ENCODE peak calls at places on chromosome 16, in six cellular contexts. W is PC-3, G is PC-9, C is HCT116, P is hepatocyte, Y is MM.1S. V is an unnamed sample.

GRCh38 chr16:57533618-57534336 is 2.6 kb downstream of the CCDC102A start:
- DNase-seq in W (no peak), G (no peak), C (no peak), P (no peak), Y (no peak), V (peak)

GRCh38 chr16:75764154-75764768 is 38.0 kb upstream of the CPHXL start:
- DNase-seq in W (peak), G (peak), C (peak), P (peak), Y (peak), V (peak)

GRCh38 chr16:89115216-89115949 is 21.7 kb downstream of the ACSF3 start:
- DNase-seq in W (no peak), G (no peak), C (no peak), P (no peak), Y (peak), V (peak)

GRCh38 chr16:5176505-5176904 is 78.9 kb upstream of the EEF2KMT start:
- DNase-seq in W (no peak), G (no peak), C (no peak), P (no peak), Y (peak), V (peak)

GRCh38 chr16:80924372-80924978 is 82.2 kb downstream of the CMC2 start:
- DNase-seq in W (peak), G (no peak), C (peak), P (peak), Y (no peak), V (peak)

GRCh38 chr16:29916979-29917378 is 9.0 kb downstream of the KCTD13 start:
- DNase-seq in W (no peak), G (no peak), C (no peak), P (no peak), Y (no peak), V (no peak)

GRCh38 chr16:49023095-49023494 is 258.5 kb downstream of the CBLN1 start:
- DNase-seq in W (peak), G (no peak), C (peak), P (no peak), Y (no peak), V (no peak)

GRCh38 chr16:1105888-1106620 is 10.0 kb upstream of the C1QTNF8 start:
- DNase-seq in W (peak), G (no peak), C (no peak), P (peak), Y (no peak), V (peak)

GRCh38 chr16:7268182-7268581 is 64.5 kb upstream of the RBFOX1 start:
- DNase-seq in W (peak), G (no peak), C (no peak), P (peak), Y (no peak), V (peak)

GRCh38 chr16:57798953-57799618 is 3.2 kb downstream of the KIFC3 start:
- DNase-seq in W (no peak), G (no peak), C (no peak), P (no peak), Y (no peak), V (no peak)

GRCh38 chr16:49860593-49860992 is 4.7 kb upstream of the ZNF423 start:
- DNase-seq in W (no peak), G (no peak), C (no peak), P (no peak), Y (no peak), V (no peak)

GRCh38 chr16:1082266-1082951 is 9.9 kb downstream of the SSTR5 start:
- DNase-seq in W (peak), G (no peak), C (no peak), P (peak), Y (no peak), V (no peak)

GRCh38 chr16:57630931-57631845 is 2.8 kb downstream of the ADGRG1 start:
- DNase-seq in W (no peak), G (no peak), C (no peak), P (no peak), Y (no peak), V (no peak)

GRCh38 chr16:50467943-50468748 is 80.0 kb upstream of the NKD1 start:
- DNase-seq in W (no peak), G (no peak), C (no peak), P (peak), Y (no peak), V (peak)

GRCh38 chr16:4536391-4537106 is 2.0 kb downstream of the CDIP1 start:
- DNase-seq in W (no peak), G (no peak), C (no peak), P (no peak), Y (no peak), V (no peak)

GRCh38 chr16:65698943-65699342 is 577.1 kb upstream of the CDH11 start:
- DNase-seq in W (no peak), G (no peak), C (no peak), P (peak), Y (no peak), V (no peak)

GRCh38 chr16:24054649-24055560 is 201.2 kb upstream of the CACNG3 start:
- DNase-seq in W (no peak), G (no peak), C (no peak), P (no peak), Y (no peak), V (no peak)

GRCh38 chr16:46757339-46758050 is 9.4 kb upstream of the MYLK3 start:
- DNase-seq in W (peak), G (no peak), C (no peak), P (peak), Y (no peak), V (no peak)

GRCh38 chr16:53912155-53912554 is 208.2 kb downstream of the FTO start:
- DNase-seq in W (no peak), G (peak), C (no peak), P (peak), Y (no peak), V (no peak)

GRCh38 chr16:56732366-56732765 is 2.4 kb downstream of the NUP93 start:
- DNase-seq in W (no peak), G (no peak), C (no peak), P (no peak), Y (no peak), V (no peak)

GRCh38 chr16:50553182-50553710 is 5.0 kb downstream of the NKD1 start:
- DNase-seq in W (no peak), G (no peak), C (no peak), P (no peak), Y (no peak), V (no peak)

GRCh38 chr16:11138769-11139623 is 117.0 kb downstream of the SOCS1 start:
- DNase-seq in W (no peak), G (peak), C (no peak), P (no peak), Y (no peak), V (no peak)

GRCh38 chr16:25707982-25708583 is 16.3 kb downstream of the HS3ST4 start:
- DNase-seq in W (peak), G (no peak), C (peak), P (peak), Y (peak), V (peak)

GRCh38 chr16:4372578-4373355 is 1.1 kb downstream of the VASN start:
- DNase-seq in W (peak), G (peak), C (no peak), P (peak), Y (no peak), V (no peak)

GRCh38 chr16:50615891-50616290 is 65.2 kb downstream of the SNX20 start:
- DNase-seq in W (no peak), G (no peak), C (no peak), P (no peak), Y (no peak), V (no peak)

GRCh38 chr16:18983565-18984424 is at the start of gene TMC7:
- DNase-seq in W (peak), G (peak), C (peak), P (peak), Y (peak), V (no peak)
- TF ChIP-seq CTCF in W (peak), G (peak), C (peak), P (peak), Y (peak), V (no peak)

GRCh38 chr16:28189237-28189636 is 22.5 kb downstream of the XPO6 start:
- DNase-seq in W (peak), G (no peak), C (no peak), P (no peak), Y (no peak), V (no peak)

GRCh38 chr16:28188085-28188916 is 23.5 kb downstream of the XPO6 start:
- DNase-seq in W (no peak), G (no peak), C (no peak), P (no peak), Y (peak), V (no peak)

GRCh38 chr16:28184625-28185024 is 27.1 kb downstream of the XPO6 start:
- DNase-seq in W (no peak), G (no peak), C (no peak), P (no peak), Y (no peak), V (no peak)

GRCh38 chr16:28186752-28187151 is 25.0 kb downstream of the XPO6 start:
- DNase-seq in W (no peak), G (peak), C (no peak), P (no peak), Y (no peak), V (no peak)

DNA sequence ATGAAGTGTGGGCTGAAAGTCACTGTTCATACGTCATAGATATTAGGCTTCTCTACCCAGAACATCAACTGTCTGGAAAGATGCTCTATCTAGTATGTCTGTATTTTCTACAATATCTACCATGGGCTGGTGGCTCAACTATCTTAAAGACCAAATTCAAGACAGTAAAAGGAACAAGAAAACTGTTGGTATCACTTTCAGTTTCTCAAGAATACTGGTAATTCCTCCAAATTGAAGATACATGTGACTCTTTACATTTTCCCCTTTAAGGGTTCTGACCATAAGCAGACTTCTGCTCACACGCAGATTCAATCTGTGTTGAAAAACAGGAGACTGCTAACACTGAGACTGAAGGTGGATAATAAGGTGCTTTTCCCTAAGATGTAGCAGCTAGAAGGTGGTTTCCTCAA is 24.2 kb downstream of the XPO6 start:
- DNase-seq in W (no peak), G (peak), C (no peak), P (no peak), Y (peak), V (no peak)
- H3K27ac ChIP-seq in W (no peak), G (peak), C (no peak), P (no peak), Y (no peak), V (no peak)

DNA sequence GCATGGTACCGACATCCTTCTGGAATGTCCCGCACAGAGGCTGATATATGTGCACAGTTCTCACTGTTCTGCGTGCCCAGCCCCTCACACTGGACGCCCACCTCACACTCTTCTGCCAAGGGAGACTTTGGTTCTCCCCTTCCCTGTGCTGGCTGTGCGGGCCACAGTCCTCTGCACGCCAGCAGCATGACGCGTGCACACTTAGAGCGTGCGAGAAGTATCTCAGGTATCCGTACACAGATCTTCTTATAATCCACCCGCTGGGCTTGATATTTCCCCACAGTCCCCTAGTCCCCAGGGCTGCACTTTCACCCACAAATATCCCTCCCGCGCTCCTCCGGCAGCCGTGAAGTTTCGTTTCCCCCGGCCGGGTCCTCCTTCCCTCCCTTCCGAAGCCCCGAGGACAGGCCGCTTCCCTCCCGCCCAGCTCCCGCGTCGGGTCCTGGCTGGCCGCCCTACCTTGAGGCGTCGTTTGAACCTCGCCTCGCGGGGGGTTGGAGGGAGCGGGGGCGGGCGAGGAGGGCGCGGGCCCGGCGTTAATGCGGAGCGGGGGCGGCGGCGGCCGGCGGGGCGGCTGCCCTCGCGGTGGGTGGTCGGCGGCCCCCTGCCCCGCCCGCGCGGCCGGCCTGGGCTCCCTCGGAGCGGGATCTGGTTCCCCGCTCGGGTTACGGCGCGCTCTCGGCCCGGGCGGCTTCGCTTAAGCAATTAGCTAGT is 5.0 kb upstream of the FOXF1 start:
- DNase-seq in W (no peak), G (no peak), C (no peak), P (no peak), Y (no peak), V (no peak)
- TF ChIP-seq EZH2 in W (peak), G (no peak), C (no peak), P (peak), Y (no peak), V (no peak)

GRCh38 chr16:85612801-85613608 is at the start of gene GSE1:
- DNase-seq in W (peak), G (peak), C (peak), P (peak), Y (peak), V (peak)
- TF ChIP-seq CTCF in W (no peak), G (no peak), C (no peak), P (no peak), Y (no peak), V (no peak)

DNA sequence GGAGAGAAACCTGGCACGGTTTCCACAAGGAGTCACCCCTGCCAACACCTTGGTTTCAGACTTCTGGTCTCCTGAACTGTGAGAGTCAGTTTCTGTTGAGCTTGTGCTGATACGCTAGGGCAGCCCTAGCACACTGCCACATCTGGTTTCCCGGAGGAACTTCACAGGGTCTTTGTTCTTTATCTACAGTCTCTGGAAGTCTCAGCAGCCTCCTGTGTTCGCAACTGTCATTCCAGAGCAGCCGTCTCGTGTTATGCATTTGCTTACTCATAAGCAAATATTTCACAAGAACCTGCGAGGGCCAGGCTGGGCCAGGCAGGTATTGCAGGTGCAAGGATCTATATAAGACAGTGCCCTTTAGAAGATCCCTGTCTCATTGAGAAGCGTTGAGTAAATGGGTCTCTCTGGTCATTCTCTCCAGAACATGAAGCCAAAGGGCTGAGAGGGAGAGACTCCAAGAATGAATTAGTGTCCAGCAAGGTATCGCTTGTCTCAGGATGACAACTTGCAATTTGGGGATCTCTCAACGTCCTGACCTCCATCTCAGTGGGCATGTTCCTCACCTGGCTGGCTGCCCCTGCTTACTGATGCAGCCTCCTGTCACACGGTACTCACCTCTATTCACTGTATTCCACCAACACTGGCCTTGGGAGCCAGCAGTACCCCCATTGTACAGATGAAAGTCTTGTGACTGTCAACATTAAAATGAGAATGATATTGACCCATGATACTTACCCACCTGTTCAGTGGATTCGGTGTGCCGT is 141.2 kb downstream of the WWOX start:
- DNase-seq in W (peak), G (peak), C (no peak), P (peak), Y (no peak), V (no peak)
- H3K27ac ChIP-seq in W (no peak), G (no peak), C (no peak), P (peak), Y (no peak), V (no peak)